ENCODE peak calls at places on chromosomes 13 and 19, in nine cellular contexts. One of them, this sample, is unnamed.

GRCh38 chr19:4042731-4043082 is 24.0 kb downstream of the ZBTB7A start:
- DNase-seq in heart left ventricle: no peak
- DNase-seq in esophagus squamous epithelium: no peak
- DNase-seq in heart right ventricle: no peak
- DNase-seq in small intestine: peak
- DNase-seq in neural progenitor cell: no peak
- DNase-seq in astrocyte: no peak
- DNase-seq in cardiac muscle cell: no peak
- DNase-seq in trophoblast cell: no peak
- DNase-seq in this sample: no peak

GRCh38 chr19:16022681-16023557 is 53.4 kb upstream of the TPM4 start:
- DNase-seq in neural progenitor cell: no peak
- DNase-seq in cardiac muscle cell: no peak
- DNase-seq in heart right ventricle: no peak
- DNase-seq in astrocyte: no peak
- DNase-seq in small intestine: no peak
- DNase-seq in trophoblast cell: no peak
- DNase-seq in esophagus squamous epithelium: no peak
- DNase-seq in heart left ventricle: no peak
- DNase-seq in this sample: no peak

GRCh38 chr13:33194820-33195692 is 90.5 kb downstream of the STARD13 start:
- DNase-seq in neural progenitor cell: no peak
- DNase-seq in esophagus squamous epithelium: no peak
- DNase-seq in heart left ventricle: peak
- DNase-seq in small intestine: no peak
- DNase-seq in trophoblast cell: peak
- DNase-seq in cardiac muscle cell: no peak
- DNase-seq in astrocyte: peak
- DNase-seq in heart right ventricle: no peak
- DNase-seq in this sample: no peak

GRCh38 chr19:54707932-54708331 is 16.3 kb upstream of the KIR3DL3 start:
- DNase-seq in heart left ventricle: no peak
- DNase-seq in heart right ventricle: no peak
- DNase-seq in trophoblast cell: no peak
- DNase-seq in cardiac muscle cell: no peak
- DNase-seq in neural progenitor cell: no peak
- DNase-seq in small intestine: peak
- DNase-seq in astrocyte: no peak
- DNase-seq in esophagus squamous epithelium: no peak
- DNase-seq in this sample: no peak

GRCh38 chr13:101490400-101491015 is 38.0 kb downstream of the ITGBL1 start:
- DNase-seq in astrocyte: peak
- DNase-seq in trophoblast cell: no peak
- DNase-seq in small intestine: no peak
- DNase-seq in heart left ventricle: no peak
- DNase-seq in esophagus squamous epithelium: no peak
- DNase-seq in neural progenitor cell: peak
- DNase-seq in heart right ventricle: no peak
- DNase-seq in cardiac muscle cell: no peak
- DNase-seq in this sample: peak

GRCh38 chr13:67481445-67481844 is 251.3 kb upstream of the PCDH9 start:
- DNase-seq in trophoblast cell: no peak
- DNase-seq in cardiac muscle cell: no peak
- DNase-seq in esophagus squamous epithelium: no peak
- DNase-seq in heart left ventricle: no peak
- DNase-seq in astrocyte: no peak
- DNase-seq in small intestine: no peak
- DNase-seq in heart right ventricle: no peak
- DNase-seq in neural progenitor cell: no peak
- DNase-seq in this sample: no peak

GRCh38 chr19:47186337-47187022 is 44.5 kb downstream of the BBC3 start:
- DNase-seq in neural progenitor cell: no peak
- DNase-seq in esophagus squamous epithelium: no peak
- DNase-seq in astrocyte: no peak
- DNase-seq in heart left ventricle: no peak
- DNase-seq in trophoblast cell: no peak
- DNase-seq in small intestine: peak
- DNase-seq in cardiac muscle cell: peak
- DNase-seq in heart right ventricle: no peak
- DNase-seq in this sample: no peak

GRCh38 chr19:58356971-58357797 is 3.9 kb upstream of the A1BG start:
- DNase-seq in small intestine: no peak
- DNase-seq in esophagus squamous epithelium: no peak
- DNase-seq in trophoblast cell: no peak
- DNase-seq in neural progenitor cell: no peak
- DNase-seq in cardiac muscle cell: no peak
- DNase-seq in heart left ventricle: no peak
- DNase-seq in heart right ventricle: no peak
- DNase-seq in astrocyte: no peak
- DNase-seq in this sample: no peak

GRCh38 chr13:26051231-26052135 is at the start of gene SHISA2:
- DNase-seq in heart left ventricle: peak
- DNase-seq in cardiac muscle cell: peak
- DNase-seq in esophagus squamous epithelium: no peak
- DNase-seq in small intestine: peak
- DNase-seq in heart right ventricle: peak
- DNase-seq in astrocyte: peak
- DNase-seq in neural progenitor cell: peak
- DNase-seq in trophoblast cell: no peak
- DNase-seq in this sample: peak

GRCh38 chr13:95754069-95754468 is 77.1 kb downstream of the DNAJC3 start:
- DNase-seq in heart left ventricle: no peak
- DNase-seq in small intestine: peak
- DNase-seq in astrocyte: no peak
- DNase-seq in cardiac muscle cell: no peak
- DNase-seq in esophagus squamous epithelium: no peak
- DNase-seq in trophoblast cell: no peak
- DNase-seq in neural progenitor cell: no peak
- DNase-seq in heart right ventricle: no peak
- DNase-seq in this sample: no peak

GRCh38 chr13:99356216-99357089 is 49.3 kb upstream of the GPR183 start:
- DNase-seq in trophoblast cell: no peak
- DNase-seq in heart left ventricle: peak
- DNase-seq in small intestine: peak
- DNase-seq in esophagus squamous epithelium: no peak
- DNase-seq in neural progenitor cell: no peak
- DNase-seq in heart right ventricle: peak
- DNase-seq in cardiac muscle cell: no peak
- DNase-seq in astrocyte: peak
- DNase-seq in this sample: no peak

GRCh38 chr19:35144600-35145436 is 1.8 kb downstream of the FXYD7 start:
- DNase-seq in trophoblast cell: peak
- DNase-seq in heart left ventricle: no peak
- DNase-seq in small intestine: peak
- DNase-seq in heart right ventricle: no peak
- DNase-seq in cardiac muscle cell: peak
- DNase-seq in neural progenitor cell: peak
- DNase-seq in astrocyte: no peak
- DNase-seq in esophagus squamous epithelium: no peak
- DNase-seq in this sample: peak

GRCh38 chr19:44202470-44202869 is 9.9 kb upstream of the ZNF227 start:
- DNase-seq in heart right ventricle: no peak
- DNase-seq in trophoblast cell: no peak
- DNase-seq in cardiac muscle cell: no peak
- DNase-seq in heart left ventricle: no peak
- DNase-seq in neural progenitor cell: no peak
- DNase-seq in small intestine: no peak
- DNase-seq in astrocyte: peak
- DNase-seq in esophagus squamous epithelium: no peak
- DNase-seq in this sample: no peak

GRCh38 chr13:94061316-94061715 is 418.2 kb downstream of the DCT start:
- DNase-seq in heart right ventricle: no peak
- DNase-seq in trophoblast cell: no peak
- DNase-seq in cardiac muscle cell: no peak
- DNase-seq in astrocyte: peak
- DNase-seq in small intestine: no peak
- DNase-seq in heart left ventricle: no peak
- DNase-seq in esophagus squamous epithelium: no peak
- DNase-seq in neural progenitor cell: no peak
- DNase-seq in this sample: no peak

GRCh38 chr13:48508001-48508400 is 24.9 kb downstream of the RCBTB2 start:
- DNase-seq in esophagus squamous epithelium: no peak
- DNase-seq in cardiac muscle cell: no peak
- DNase-seq in astrocyte: no peak
- DNase-seq in heart left ventricle: no peak
- DNase-seq in small intestine: no peak
- DNase-seq in neural progenitor cell: no peak
- DNase-seq in heart right ventricle: no peak
- DNase-seq in trophoblast cell: no peak
- DNase-seq in this sample: no peak
- H3K4me3 ChIP-seq in esophagus squamous epithelium: no peak
- H3K4me3 ChIP-seq in cardiac muscle cell: no peak
- H3K4me3 ChIP-seq in astrocyte: no peak
- H3K4me3 ChIP-seq in heart left ventricle: no peak
- H3K4me3 ChIP-seq in small intestine: no peak
- H3K4me3 ChIP-seq in neural progenitor cell: no peak
- H3K4me3 ChIP-seq in heart right ventricle: no peak
- H3K4me3 ChIP-seq in trophoblast cell: no peak
- H3K4me3 ChIP-seq in this sample: no peak

GRCh38 chr13:51643882-51644281 is 59.6 kb downstream of the WDFY2 start:
- DNase-seq in esophagus squamous epithelium: no peak
- DNase-seq in neural progenitor cell: no peak
- DNase-seq in trophoblast cell: no peak
- DNase-seq in heart right ventricle: no peak
- DNase-seq in small intestine: no peak
- DNase-seq in cardiac muscle cell: no peak
- DNase-seq in heart left ventricle: no peak
- DNase-seq in astrocyte: peak
- DNase-seq in this sample: no peak
- H3K27ac ChIP-seq in esophagus squamous epithelium: no peak
- H3K27ac ChIP-seq in neural progenitor cell: no peak
- H3K27ac ChIP-seq in trophoblast cell: peak
- H3K27ac ChIP-seq in heart right ventricle: no peak
- H3K27ac ChIP-seq in small intestine: no peak
- H3K27ac ChIP-seq in cardiac muscle cell: no peak
- H3K27ac ChIP-seq in heart left ventricle: no peak
- H3K27ac ChIP-seq in astrocyte: peak
- H3K27ac ChIP-seq in this sample: no peak

GRCh38 chr19:36245210-36246005 is 30.5 kb downstream of the ZNF146 start:
- DNase-seq in heart left ventricle: no peak
- DNase-seq in astrocyte: no peak
- DNase-seq in trophoblast cell: no peak
- DNase-seq in esophagus squamous epithelium: no peak
- DNase-seq in neural progenitor cell: peak
- DNase-seq in heart right ventricle: no peak
- DNase-seq in cardiac muscle cell: no peak
- DNase-seq in small intestine: no peak
- DNase-seq in this sample: no peak

GRCh38 chr19:36244066-36244465 is 29.2 kb downstream of the ZNF146 start:
- DNase-seq in small intestine: no peak
- DNase-seq in neural progenitor cell: no peak
- DNase-seq in cardiac muscle cell: no peak
- DNase-seq in astrocyte: no peak
- DNase-seq in trophoblast cell: no peak
- DNase-seq in heart left ventricle: no peak
- DNase-seq in heart right ventricle: no peak
- DNase-seq in esophagus squamous epithelium: no peak
- DNase-seq in this sample: no peak

DNA sequence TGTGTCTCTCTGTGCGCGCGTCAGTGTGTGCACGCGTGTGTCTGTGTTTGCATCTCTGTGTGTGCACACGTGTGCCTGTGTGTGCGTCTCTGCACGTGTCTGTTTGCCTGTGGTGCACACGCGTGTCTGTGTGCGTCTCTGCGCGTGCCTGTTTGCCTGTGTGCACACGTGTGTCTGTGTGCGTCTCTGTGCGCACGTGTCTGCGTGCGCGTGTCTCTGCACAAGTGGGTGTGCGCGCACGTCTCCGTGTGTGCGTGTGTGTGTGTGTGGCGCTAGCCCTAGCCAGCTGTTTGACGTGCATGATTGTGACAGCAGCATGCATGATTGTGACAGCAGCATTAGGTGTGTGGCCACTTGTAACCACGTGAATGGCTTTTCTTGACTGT is 31.1 kb downstream of the ZNF146 start:
- DNase-seq in astrocyte: no peak
- DNase-seq in neural progenitor cell: no peak
- DNase-seq in trophoblast cell: peak
- DNase-seq in heart left ventricle: no peak
- DNase-seq in small intestine: no peak
- DNase-seq in heart right ventricle: no peak
- DNase-seq in cardiac muscle cell: no peak
- DNase-seq in esophagus squamous epithelium: no peak
- DNase-seq in this sample: no peak
- H3K4me3 ChIP-seq in astrocyte: no peak
- H3K4me3 ChIP-seq in neural progenitor cell: peak
- H3K4me3 ChIP-seq in trophoblast cell: peak
- H3K4me3 ChIP-seq in heart left ventricle: peak
- H3K4me3 ChIP-seq in small intestine: no peak
- H3K4me3 ChIP-seq in heart right ventricle: peak
- H3K4me3 ChIP-seq in cardiac muscle cell: no peak
- H3K4me3 ChIP-seq in esophagus squamous epithelium: no peak
- H3K4me3 ChIP-seq in this sample: no peak

DNA sequence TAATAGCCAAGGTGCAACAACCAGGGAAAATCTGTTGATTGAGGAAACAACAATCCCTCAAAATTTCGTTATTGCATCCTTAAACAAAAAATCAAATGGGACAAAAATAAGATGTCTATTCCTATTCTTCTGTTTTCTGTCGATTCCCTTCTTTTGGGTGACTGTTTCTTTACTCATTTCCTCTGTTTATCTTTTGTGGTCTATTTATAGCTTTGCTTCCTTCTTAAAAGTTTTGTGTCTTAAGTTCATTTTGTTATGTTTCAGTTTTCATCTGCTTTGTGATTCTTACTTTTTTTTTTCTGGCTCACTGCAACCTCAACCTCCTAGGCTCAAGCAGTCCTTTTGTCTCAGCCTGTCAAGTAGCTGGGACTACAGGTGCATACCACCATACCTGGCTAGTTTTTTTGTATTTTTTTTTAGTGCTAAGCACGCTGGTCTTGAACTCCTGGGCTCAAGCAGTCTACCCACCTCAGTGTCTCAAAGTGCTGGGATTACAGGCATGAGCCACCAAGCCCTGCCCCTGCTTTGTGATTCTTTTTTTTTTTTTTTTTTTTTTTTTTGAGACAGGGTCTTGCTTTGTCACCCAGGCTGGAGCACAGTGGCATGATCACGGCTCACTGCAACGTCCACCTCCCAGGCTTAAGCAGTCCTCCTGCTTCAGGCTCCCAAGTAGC is 10.4 kb downstream of the ZNF146 start:
- DNase-seq in neural progenitor cell: no peak
- DNase-seq in small intestine: no peak
- DNase-seq in heart right ventricle: no peak
- DNase-seq in astrocyte: peak
- DNase-seq in trophoblast cell: no peak
- DNase-seq in esophagus squamous epithelium: no peak
- DNase-seq in cardiac muscle cell: no peak
- DNase-seq in heart left ventricle: no peak
- DNase-seq in this sample: no peak
- H3K27ac ChIP-seq in neural progenitor cell: no peak
- H3K27ac ChIP-seq in small intestine: peak
- H3K27ac ChIP-seq in heart right ventricle: no peak
- H3K27ac ChIP-seq in astrocyte: peak
- H3K27ac ChIP-seq in trophoblast cell: no peak
- H3K27ac ChIP-seq in esophagus squamous epithelium: no peak
- H3K27ac ChIP-seq in cardiac muscle cell: peak
- H3K27ac ChIP-seq in heart left ventricle: no peak
- H3K27ac ChIP-seq in this sample: no peak